ENCODE peak calls at places on chromosomes 5 and 9, in six cellular contexts. F is right atrium auricular region, Z is transverse colon, U is tibial nerve, P is stomach, T is A673. Q is an unnamed sample.

GRCh38 chr5:57435701-57436134 is 46.9 kb downstream of the ACTBL2 start:
- DNase-seq in P (peak; percentile 59), T (no peak), U (no peak), Z (no peak), F (no peak), Q (no peak)

GRCh38 chr9:138053321-138053868 is 175.8 kb downstream of the CACNA1B start:
- DNase-seq in F (no peak), P (peak; percentile 19), T (peak; percentile 20), Z (no peak), U (no peak), Q (no peak)

GRCh38 chr5:149062371-149063016 is 368 bp downstream of the SH3TC2 start:
- DNase-seq in Z (peak; percentile 45), U (no peak), T (peak; percentile 79), P (no peak), F (no peak), Q (no peak)

GRCh38 chr9:27361401-27361953 is 64.5 kb upstream of the EQTN start:
- DNase-seq in T (no peak), U (no peak), P (peak; percentile 53), F (no peak), Z (no peak), Q (no peak)

GRCh38 chr9:96232539-96233241 is 69.3 kb downstream of the HSD17B3 start:
- DNase-seq in P (no peak), Z (peak; percentile 35), U (peak; percentile 91), F (peak; percentile 83), T (peak; percentile 77), Q (no peak)

GRCh38 chr9:94554439-94555331 is at the start of gene PCAT7:
- DNase-seq in F (no peak), U (no peak), P (peak; percentile 90), Z (peak; percentile 84), T (peak; percentile 78), Q (no peak)

GRCh38 chr5:93583525-93583798 is 440 bp downstream of the NR2F1 start:
- DNase-seq in Z (no peak), F (no peak), T (peak; percentile 9), U (no peak), P (no peak), Q (no peak)

GRCh38 chr5:151038801-151039238 is 18.4 kb downstream of the GPX3 start:
- DNase-seq in T (no peak), P (no peak), U (no peak), Z (no peak), F (no peak), Q (peak; percentile 77)

GRCh38 chr5:175609504-175609903 is 48.4 kb upstream of the HRH2 start:
- DNase-seq in U (no peak), Z (no peak), P (no peak), F (no peak), T (no peak), Q (peak; percentile 62)

GRCh38 chr9:115422932-115423440 is 305.0 kb upstream of the TNC start:
- DNase-seq in P (no peak), F (no peak), Z (no peak), U (no peak), T (no peak), Q (no peak)

GRCh38 chr9:995776-996175 is 19.3 kb downstream of the DMRT3 start:
- DNase-seq in F (no peak), Z (no peak), U (no peak), T (no peak), P (no peak), Q (no peak)

GRCh38 chr5:107289030-107289714 is 381.6 kb downstream of the EFNA5 start:
- DNase-seq in Z (no peak), T (no peak), P (no peak), U (no peak), F (no peak), Q (no peak)

GRCh38 chr5:65765582-65765981 is 43.6 kb downstream of the NLN start:
- DNase-seq in F (no peak), U (no peak), T (no peak), Z (no peak), P (no peak), Q (no peak)

DNA sequence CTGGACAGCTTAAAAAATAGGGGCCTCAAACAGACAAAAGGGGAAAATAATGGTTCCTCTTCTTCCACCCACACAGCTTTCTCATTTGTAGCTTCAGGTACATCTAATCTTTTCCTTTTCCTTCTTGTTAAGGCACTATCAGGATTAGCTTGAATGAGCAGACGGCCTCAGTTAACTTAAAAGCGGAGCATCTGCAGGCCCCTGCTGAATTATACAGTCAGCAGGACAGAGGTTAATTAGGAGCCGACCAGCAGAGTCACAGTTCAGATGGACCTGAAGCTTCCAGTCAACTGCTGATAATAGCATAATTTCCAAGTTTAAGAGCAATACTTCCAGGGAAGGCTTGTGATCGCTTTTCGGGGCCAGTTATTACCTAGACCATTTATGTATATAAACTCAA is 449.5 kb downstream of the ARHGEF28 start:
- DNase-seq in U (no peak), Z (no peak), T (no peak), F (no peak), P (no peak), Q (no peak)
- H3K27ac ChIP-seq in U (no peak overlapping the region), Z (no peak overlapping the region), T (no peak overlapping the region), F (no peak overlapping the region), P (no peak overlapping the region), Q (no peak overlapping the region)

GRCh38 chr9:107251756-107252322 is 31.2 kb upstream of the RAD23B start:
- DNase-seq in P (peak; percentile 28), F (peak; percentile 63), U (peak; percentile 88), Z (no peak), T (no peak), Q (no peak)
- H3K27ac ChIP-seq in P (no peak overlapping the region), F (peak overlapping the region; percentile 75), U (peak overlapping the region; percentile 78), Z (no peak overlapping the region), T (no peak overlapping the region), Q (no peak overlapping the region)

DNA sequence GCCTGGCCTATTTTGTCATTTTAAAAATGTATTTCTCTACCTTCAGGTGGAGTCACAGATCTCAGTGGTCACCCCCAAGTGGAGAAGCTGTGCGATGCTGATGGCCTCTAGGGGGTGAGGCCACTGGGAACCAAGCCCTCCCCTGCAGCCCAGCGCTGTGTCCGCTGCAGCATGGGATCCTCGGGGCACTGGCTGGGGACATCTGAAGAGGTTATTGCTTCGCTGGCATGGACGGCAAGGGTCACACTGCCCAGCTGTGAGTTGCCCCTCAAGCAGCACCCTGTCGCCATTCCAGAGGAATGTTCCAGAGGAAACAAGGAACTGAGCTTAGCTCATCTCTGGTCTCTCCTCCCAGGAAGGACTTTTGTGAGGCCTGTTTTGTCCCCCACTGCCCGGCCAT is 119.6 kb upstream of the S1PR3 start:
- DNase-seq in F (no peak), T (no peak), U (no peak), Z (no peak), P (no peak), Q (no peak)
- H3K27ac ChIP-seq in F (peak overlapping the region; percentile 74), T (no peak overlapping the region), U (peak overlapping the region; percentile 81), Z (no peak overlapping the region), P (no peak overlapping the region), Q (no peak overlapping the region)

GRCh38 chr5:177390363-177391300 is 6.4 kb downstream of the SLC34A1 start:
- DNase-seq in P (peak; percentile 89), Z (peak; percentile 91), F (peak; percentile 86), U (peak; percentile 87), T (peak; percentile 86), Q (peak; percentile 74)

GRCh38 chr5:177387405-177387804 is 3.2 kb downstream of the SLC34A1 start:
- DNase-seq in T (no peak), U (no peak), F (no peak), P (no peak), Z (no peak), Q (no peak)

GRCh38 chr5:177386542-177386941 is 2.3 kb downstream of the SLC34A1 start:
- DNase-seq in P (no peak), F (no peak), U (no peak), T (no peak), Z (no peak), Q (no peak)

GRCh38 chr5:177388521-177389052 is 4.4 kb downstream of the SLC34A1 start:
- DNase-seq in U (no peak), Z (no peak), P (no peak), F (no peak), T (no peak), Q (no peak)

GRCh38 chr5:177389368-177390169 is 5.3 kb downstream of the SLC34A1 start:
- DNase-seq in T (no peak), U (no peak), P (no peak), F (peak; percentile 66), Z (no peak), Q (no peak)
- H3K27ac ChIP-seq in T (no peak overlapping the region), U (no peak overlapping the region), P (peak overlapping the region; percentile 33), F (no peak overlapping the region), Z (no peak overlapping the region), Q (no peak overlapping the region)

GRCh38 chr5:179553875-179554274 is 3.5 kb downstream of the RUFY1 start:
- DNase-seq in T (no peak), U (no peak), F (no peak), Z (no peak), P (no peak), Q (no peak)
- H3K27ac ChIP-seq in T (no peak overlapping the region), U (peak overlapping the region; percentile 23), F (no peak overlapping the region), Z (peak overlapping the region; percentile 7), P (no peak overlapping the region), Q (no peak overlapping the region)

Q was measured in caudate nucleus.